ENCODE peak calls at places on chromosomes 11 and 22, in five cellular contexts. F, I, H, S and E are unnamed samples.

GRCh38 chr11:76005746-76006145 is 190.7 kb downstream of the UVRAG start:
- DNase-seq in F (no peak), I (no peak), H (peak), S (no peak), E (no peak)

GRCh38 chr11:26510756-26511155 is 61.3 kb downstream of the MUC15 start:
- DNase-seq in F (no peak), I (no peak), H (no peak), S (no peak), E (no peak)

GRCh38 chr11:130413383-130414106 is 14.9 kb downstream of the ADAMTS8 start:
- DNase-seq in F (peak), I (no peak), H (peak), S (peak), E (no peak)

GRCh38 chr11:22807855-22808558 is 21.6 kb downstream of the SVIP start:
- DNase-seq in F (no peak), I (no peak), H (peak), S (peak), E (no peak)

GRCh38 chr11:2312232-2313042 is 10.6 kb downstream of the TSPAN32 start:
- DNase-seq in F (no peak), I (no peak), H (peak), S (peak), E (no peak)

GRCh38 chr22:17774206-17774927 is at the start of gene BID:
- DNase-seq in F (peak), I (peak), H (peak), S (no peak), E (peak)

GRCh38 chr11:65506316-65506769 is 7.5 kb downstream of the MALAT1 start:
- DNase-seq in F (no peak), I (no peak), H (peak), S (peak), E (no peak)

GRCh38 chr11:62477927-62478326 is 59.1 kb downstream of the SCGB1A1 start:
- DNase-seq in F (no peak), I (no peak), H (no peak), S (no peak), E (no peak)

GRCh38 chr11:17839973-17840611 is 105.5 kb downstream of the KCNC1 start:
- DNase-seq in F (no peak), I (no peak), H (peak), S (no peak), E (no peak)

GRCh38 chr11:34614334-34615113 is 6.4 kb upstream of the EHF start:
- DNase-seq in F (no peak), I (no peak), H (no peak), S (peak), E (no peak)

GRCh38 chr11:32435152-32435480 is 223 bp downstream of the WT1 start:
- DNase-seq in F (no peak), I (no peak), H (peak), S (peak), E (no peak)

GRCh38 chr11:46332568-46333128 is 14.6 kb upstream of the DGKZ start:
- DNase-seq in F (no peak), I (no peak), H (no peak), S (no peak), E (no peak)

GRCh38 chr11:69911310-69912160 is 92.3 kb upstream of the FGF3 start:
- DNase-seq in F (no peak), I (no peak), H (no peak), S (no peak), E (no peak)

GRCh38 chr11:65792456-65792855 is 5.6 kb downstream of the OVOL1 start:
- DNase-seq in F (no peak), I (no peak), H (peak), S (no peak), E (no peak)

GRCh38 chr22:22201185-22201924 is 43.2 kb upstream of the VPREB1 start:
- DNase-seq in F (no peak), I (peak), H (peak), S (no peak), E (peak)

GRCh38 chr11:28910926-28911325 is 802.7 kb downstream of the METTL15 start:
- DNase-seq in F (no peak), I (no peak), H (no peak), S (peak), E (no peak)

GRCh38 chr11:107598225-107599139 is 7.5 kb downstream of the ELMOD1 start:
- DNase-seq in F (peak), I (no peak), H (peak), S (no peak), E (no peak)

GRCh38 chr11:131643171-131643570 is 272.8 kb downstream of the NTM start:
- DNase-seq in F (no peak), I (no peak), H (no peak), S (no peak), E (no peak)

GRCh38 chr11:61460474-61460881 is 30.6 kb downstream of the SDHAF2 start:
- DNase-seq in F (no peak), I (no peak), H (no peak), S (peak), E (no peak)

GRCh38 chr11:33773399-33774355 is 643 bp downstream of the FBXO3 start:
- DNase-seq in F (peak), I (peak), H (no peak), S (peak), E (peak)

GRCh38 chr11:102312656-102313055 is 4.6 kb upstream of the BIRC3 start:
- DNase-seq in F (peak), I (no peak), H (peak), S (peak), E (no peak)

GRCh38 chr11:63713776-63714175 is 32.5 kb downstream of the RTN3 start:
- DNase-seq in F (no peak), I (no peak), H (no peak), S (peak), E (no peak)

GRCh38 chr22:20153945-20154344 is 3.1 kb upstream of the CCDC188 start:
- DNase-seq in F (no peak), I (no peak), H (no peak), S (no peak), E (no peak)

GRCh38 chr11:31022080-31022479 is 347.5 kb downstream of the DCDC1 start:
- DNase-seq in F (no peak), I (no peak), H (no peak), S (no peak), E (no peak)

GRCh38 chr22:22080270-22080669 is 97.7 kb upstream of the TOP3B start:
- DNase-seq in F (no peak), I (no peak), H (no peak), S (no peak), E (no peak)

GRCh38 chr11:124717786-124718634 is 21.7 kb upstream of the NRGN start:
- DNase-seq in F (peak), I (no peak), H (peak), S (peak), E (no peak)

GRCh38 chr11:74485868-74486267 is 7.7 kb downstream of the LIPT2 start:
- DNase-seq in F (no peak), I (no peak), H (no peak), S (no peak), E (no peak)

GRCh38 chr11:10087621-10088225 is 206.3 kb downstream of the SBF2 start:
- DNase-seq in F (no peak), I (no peak), H (no peak), S (peak), E (no peak)